ENCODE peak calls at places on chromosomes 6 and 20, in six cellular contexts. One of them, this sample, is unnamed.

GRCh38 chr6:31495580-31495979 is 2.4 kb upstream of the MICB start:
- DNase-seq in activated T-helper 1 cell treated with Interleukin-2 at 50 U/mL for 16 hours: no peak
- DNase-seq in Caki2: peak; percentile 67
- DNase-seq in activated T-cell treated with anti-CD3 and anti-CD28 coated beads for 1 hour: no peak
- DNase-seq in esophagus muscularis mucosa: peak; percentile 17
- DNase-seq in lung microvascular endothelial cell: peak; percentile 41
- DNase-seq in this sample: no peak

GRCh38 chr6:46468611-46469010 is 22.6 kb downstream of the RCAN2 start:
- DNase-seq in activated T-helper 1 cell treated with Interleukin-2 at 50 U/mL for 16 hours: no peak
- DNase-seq in Caki2: no peak
- DNase-seq in activated T-cell treated with anti-CD3 and anti-CD28 coated beads for 1 hour: no peak
- DNase-seq in esophagus muscularis mucosa: no peak
- DNase-seq in lung microvascular endothelial cell: no peak
- DNase-seq in this sample: no peak

GRCh38 chr6:170026272-170027110 is 264.4 kb downstream of the DLL1 start:
- DNase-seq in activated T-helper 1 cell treated with Interleukin-2 at 50 U/mL for 16 hours: no peak
- DNase-seq in Caki2: no peak
- DNase-seq in activated T-cell treated with anti-CD3 and anti-CD28 coated beads for 1 hour: no peak
- DNase-seq in esophagus muscularis mucosa: no peak
- DNase-seq in lung microvascular endothelial cell: no peak
- DNase-seq in this sample: peak; percentile 66

GRCh38 chr20:57141492-57141891 is 124.9 kb downstream of the BMP7 start:
- DNase-seq in activated T-helper 1 cell treated with Interleukin-2 at 50 U/mL for 16 hours: no peak
- DNase-seq in Caki2: no peak
- DNase-seq in activated T-cell treated with anti-CD3 and anti-CD28 coated beads for 1 hour: no peak
- DNase-seq in esophagus muscularis mucosa: no peak
- DNase-seq in lung microvascular endothelial cell: no peak
- DNase-seq in this sample: no peak

GRCh38 chr6:161242779-161243693 is 30.8 kb downstream of the AGPAT4 start:
- DNase-seq in activated T-helper 1 cell treated with Interleukin-2 at 50 U/mL for 16 hours: no peak
- DNase-seq in Caki2: no peak
- DNase-seq in activated T-cell treated with anti-CD3 and anti-CD28 coated beads for 1 hour: peak; percentile 23
- DNase-seq in esophagus muscularis mucosa: no peak
- DNase-seq in lung microvascular endothelial cell: no peak
- DNase-seq in this sample: peak; percentile 57

GRCh38 chr6:167987396-167987795 is 10.1 kb upstream of the KIF25 start:
- DNase-seq in activated T-helper 1 cell treated with Interleukin-2 at 50 U/mL for 16 hours: no peak
- DNase-seq in Caki2: no peak
- DNase-seq in activated T-cell treated with anti-CD3 and anti-CD28 coated beads for 1 hour: no peak
- DNase-seq in esophagus muscularis mucosa: peak; percentile 66
- DNase-seq in lung microvascular endothelial cell: no peak
- DNase-seq in this sample: no peak

GRCh38 chr20:1537731-1538058 is 19.8 kb downstream of the SIRPD start:
- DNase-seq in activated T-helper 1 cell treated with Interleukin-2 at 50 U/mL for 16 hours: no peak
- DNase-seq in Caki2: no peak
- DNase-seq in activated T-cell treated with anti-CD3 and anti-CD28 coated beads for 1 hour: no peak
- DNase-seq in esophagus muscularis mucosa: no peak
- DNase-seq in lung microvascular endothelial cell: no peak
- DNase-seq in this sample: no peak

GRCh38 chr6:439681-440167 is 48.2 kb downstream of the IRF4 start:
- DNase-seq in activated T-helper 1 cell treated with Interleukin-2 at 50 U/mL for 16 hours: no peak
- DNase-seq in Caki2: no peak
- DNase-seq in activated T-cell treated with anti-CD3 and anti-CD28 coated beads for 1 hour: no peak
- DNase-seq in esophagus muscularis mucosa: no peak
- DNase-seq in lung microvascular endothelial cell: no peak
- DNase-seq in this sample: no peak

GRCh38 chr6:34953084-34954025 is 64.3 kb downstream of the ANKS1A start:
- DNase-seq in activated T-helper 1 cell treated with Interleukin-2 at 50 U/mL for 16 hours: no peak
- DNase-seq in Caki2: peak; percentile 56
- DNase-seq in activated T-cell treated with anti-CD3 and anti-CD28 coated beads for 1 hour: no peak
- DNase-seq in esophagus muscularis mucosa: no peak
- DNase-seq in lung microvascular endothelial cell: peak; percentile 80
- DNase-seq in this sample: no peak

GRCh38 chr6:123434186-123434585 is 202.6 kb downstream of the TRDN start:
- DNase-seq in activated T-helper 1 cell treated with Interleukin-2 at 50 U/mL for 16 hours: no peak
- DNase-seq in Caki2: no peak
- DNase-seq in activated T-cell treated with anti-CD3 and anti-CD28 coated beads for 1 hour: no peak
- DNase-seq in esophagus muscularis mucosa: no peak
- DNase-seq in lung microvascular endothelial cell: no peak
- DNase-seq in this sample: no peak

GRCh38 chr6:106124437-106125423 is 38.6 kb downstream of the PRDM1 start:
- DNase-seq in activated T-helper 1 cell treated with Interleukin-2 at 50 U/mL for 16 hours: no peak
- DNase-seq in Caki2: no peak
- DNase-seq in activated T-cell treated with anti-CD3 and anti-CD28 coated beads for 1 hour: no peak
- DNase-seq in esophagus muscularis mucosa: no peak
- DNase-seq in lung microvascular endothelial cell: no peak
- DNase-seq in this sample: no peak

GRCh38 chr6:105209950-105210706 is 30.3 kb upstream of the POPDC3 start:
- DNase-seq in activated T-helper 1 cell treated with Interleukin-2 at 50 U/mL for 16 hours: no peak
- DNase-seq in Caki2: no peak
- DNase-seq in activated T-cell treated with anti-CD3 and anti-CD28 coated beads for 1 hour: no peak
- DNase-seq in esophagus muscularis mucosa: peak; percentile 57
- DNase-seq in lung microvascular endothelial cell: peak; percentile 78
- DNase-seq in this sample: no peak

GRCh38 chr6:167565884-167566491 is 241.1 kb downstream of the TTLL2 start:
- DNase-seq in activated T-helper 1 cell treated with Interleukin-2 at 50 U/mL for 16 hours: no peak
- DNase-seq in Caki2: peak; percentile 44
- DNase-seq in activated T-cell treated with anti-CD3 and anti-CD28 coated beads for 1 hour: no peak
- DNase-seq in esophagus muscularis mucosa: peak; percentile 88
- DNase-seq in lung microvascular endothelial cell: peak; percentile 53
- DNase-seq in this sample: peak; percentile 62

GRCh38 chr6:74347161-74347560 is 651.2 kb downstream of the CD109 start:
- DNase-seq in activated T-helper 1 cell treated with Interleukin-2 at 50 U/mL for 16 hours: no peak
- DNase-seq in Caki2: no peak
- DNase-seq in activated T-cell treated with anti-CD3 and anti-CD28 coated beads for 1 hour: no peak
- DNase-seq in esophagus muscularis mucosa: no peak
- DNase-seq in lung microvascular endothelial cell: no peak
- DNase-seq in this sample: no peak

This sample was measured in iPS-NIHi11.